ENCODE peak calls at places on chromosomes 2 and 18, in four cellular contexts. One of them, this sample, is unnamed.

GRCh38 chr2:161208527-161209139 is 48.4 kb downstream of the TANK start:
- DNase-seq in A549: peak
- DNase-seq in K562: peak
- DNase-seq in HepG2: peak
- DNase-seq in this sample: peak

GRCh38 chr18:53268455-53268854 is 928.5 kb downstream of the DCC start:
- DNase-seq in HepG2: no peak
- DNase-seq in K562: no peak
- DNase-seq in A549: no peak
- DNase-seq in this sample: no peak

GRCh38 chr2:151053661-151053990 is 208.0 kb downstream of the RBM43 start:
- DNase-seq in K562: no peak
- DNase-seq in A549: no peak
- DNase-seq in HepG2: no peak
- DNase-seq in this sample: no peak

GRCh38 chr2:24497685-24498084 is 6.6 kb downstream of the NCOA1 start:
- DNase-seq in K562: no peak
- DNase-seq in HepG2: no peak
- DNase-seq in A549: no peak
- DNase-seq in this sample: no peak

GRCh38 chr18:31102941-31103340 is 720 bp upstream of the DSC2 start:
- DNase-seq in K562: no peak
- DNase-seq in HepG2: no peak
- DNase-seq in A549: no peak
- DNase-seq in this sample: no peak

GRCh38 chr18:52948878-52949444 is 609.0 kb downstream of the DCC start:
- DNase-seq in K562: no peak
- DNase-seq in A549: no peak
- DNase-seq in HepG2: no peak
- DNase-seq in this sample: no peak

GRCh38 chr2:72035518-72036172 is 112.0 kb downstream of the CYP26B1 start:
- DNase-seq in HepG2: no peak
- DNase-seq in A549: no peak
- DNase-seq in K562: peak
- DNase-seq in this sample: peak

GRCh38 chr2:226791056-226791486 is 8.5 kb downstream of the IRS1 start:
- DNase-seq in K562: no peak
- DNase-seq in A549: no peak
- DNase-seq in HepG2: no peak
- DNase-seq in this sample: peak

GRCh38 chr2:113407446-113408099 is 29.9 kb upstream of the ZNG1B start:
- DNase-seq in HepG2: peak
- DNase-seq in K562: no peak
- DNase-seq in A549: peak
- DNase-seq in this sample: peak

GRCh38 chr2:37005118-37005868 is 39.0 kb upstream of the STRN start:
- DNase-seq in A549: peak
- DNase-seq in HepG2: peak
- DNase-seq in K562: peak
- DNase-seq in this sample: peak

GRCh38 chr2:187051350-187051749 is 202.4 kb upstream of the ZSWIM2 start:
- DNase-seq in A549: no peak
- DNase-seq in HepG2: no peak
- DNase-seq in K562: no peak
- DNase-seq in this sample: no peak

GRCh38 chr18:80192653-80193385 is 54.5 kb downstream of the PARD6G start:
- DNase-seq in HepG2: no peak
- DNase-seq in A549: no peak
- DNase-seq in K562: no peak
- DNase-seq in this sample: no peak

GRCh38 chr2:141534671-141535359 is 596.0 kb downstream of the LRP1B start:
- DNase-seq in K562: no peak
- DNase-seq in A549: no peak
- DNase-seq in HepG2: no peak
- DNase-seq in this sample: no peak

GRCh38 chr18:49249523-49249922 is 210.9 kb downstream of the DYM start:
- DNase-seq in K562: no peak
- DNase-seq in A549: peak
- DNase-seq in HepG2: no peak
- DNase-seq in this sample: peak

GRCh38 chr2:19109521-19109920 is 248.9 kb downstream of the OSR1 start:
- DNase-seq in HepG2: no peak
- DNase-seq in K562: no peak
- DNase-seq in A549: no peak
- DNase-seq in this sample: no peak

GRCh38 chr2:190530211-190530639 is 4.3 kb downstream of the NEMP2 start:
- DNase-seq in HepG2: peak
- DNase-seq in K562: no peak
- DNase-seq in A549: no peak
- DNase-seq in this sample: peak

GRCh38 chr2:207692206-207693065 is 19.0 kb upstream of the CCNYL1 start:
- DNase-seq in HepG2: peak
- DNase-seq in A549: peak
- DNase-seq in K562: peak
- DNase-seq in this sample: peak

GRCh38 chr2:202653890-202654289 is 19.1 kb downstream of the FAM117B start:
- DNase-seq in A549: no peak
- DNase-seq in K562: no peak
- DNase-seq in HepG2: no peak
- DNase-seq in this sample: no peak

GRCh38 chr18:36446059-36446458 is 148.5 kb downstream of the FHOD3 start:
- DNase-seq in HepG2: no peak
- DNase-seq in K562: no peak
- DNase-seq in A549: no peak
- DNase-seq in this sample: peak

GRCh38 chr2:204026294-204026693 is 89.7 kb downstream of the ICOS start:
- DNase-seq in HepG2: no peak
- DNase-seq in A549: no peak
- DNase-seq in K562: peak
- DNase-seq in this sample: no peak

GRCh38 chr2:26451700-26452099 is 26.2 kb downstream of the OTOF start:
- DNase-seq in HepG2: no peak
- DNase-seq in K562: no peak
- DNase-seq in A549: no peak
- DNase-seq in this sample: no peak

GRCh38 chr2:155815275-155815674 is 517.2 kb downstream of the NR4A2 start:
- DNase-seq in HepG2: no peak
- DNase-seq in A549: no peak
- DNase-seq in K562: no peak
- DNase-seq in this sample: no peak

GRCh38 chr2:210054696-210055095 is 52.3 kb downstream of the RPE start:
- DNase-seq in K562: no peak
- DNase-seq in A549: no peak
- DNase-seq in HepG2: no peak
- DNase-seq in this sample: no peak

GRCh38 chr2:236571161-236571560 is 1.5 kb downstream of the ACKR3 start:
- DNase-seq in K562: no peak
- DNase-seq in A549: no peak
- DNase-seq in HepG2: no peak
- DNase-seq in this sample: no peak

GRCh38 chr2:189444322-189444721 is 3.0 kb downstream of the WDR75 start:
- DNase-seq in HepG2: no peak
- DNase-seq in K562: no peak
- DNase-seq in A549: no peak
- DNase-seq in this sample: peak

GRCh38 chr2:118539290-118539689 is 308.2 kb downstream of the EN1 start:
- DNase-seq in HepG2: peak
- DNase-seq in K562: peak
- DNase-seq in A549: peak
- DNase-seq in this sample: peak

GRCh38 chr2:185255566-185255965 is 483.0 kb upstream of the FSIP2 start:
- DNase-seq in HepG2: peak
- DNase-seq in A549: no peak
- DNase-seq in K562: no peak
- DNase-seq in this sample: no peak

GRCh38 chr2:67476808-67477790 is 80.0 kb downstream of the ETAA1 start:
- DNase-seq in K562: peak
- DNase-seq in HepG2: peak
- DNase-seq in A549: peak
- DNase-seq in this sample: peak

GRCh38 chr18:27952741-27953140 is 224.2 kb downstream of the CDH2 start:
- DNase-seq in A549: no peak
- DNase-seq in K562: no peak
- DNase-seq in HepG2: peak
- DNase-seq in this sample: no peak

GRCh38 chr2:133836691-133837090 is 268.4 kb upstream of the NCKAP5 start:
- DNase-seq in K562: no peak
- DNase-seq in HepG2: no peak
- DNase-seq in A549: no peak
- DNase-seq in this sample: peak

GRCh38 chr18:40851014-40851429 is 1104.0 kb upstream of the PIK3C3 start:
- DNase-seq in K562: no peak
- DNase-seq in HepG2: no peak
- DNase-seq in A549: no peak
- DNase-seq in this sample: peak

GRCh38 chr18:25726278-25726677 is 364.1 kb downstream of the SS18 start:
- DNase-seq in K562: no peak
- DNase-seq in HepG2: no peak
- DNase-seq in A549: no peak
- DNase-seq in this sample: peak

GRCh38 chr2:181426687-181427086 is 30.5 kb upstream of the ITGA4 start:
- DNase-seq in HepG2: no peak
- DNase-seq in K562: no peak
- DNase-seq in A549: no peak
- DNase-seq in this sample: no peak

GRCh38 chr18:74183110-74183509 is 34.8 kb downstream of the TIMM21 start:
- DNase-seq in K562: no peak
- DNase-seq in HepG2: no peak
- DNase-seq in A549: no peak
- DNase-seq in this sample: no peak

GRCh38 chr2:181916726-181917377 is 25.3 kb downstream of the ITPRID2 start:
- DNase-seq in HepG2: no peak
- DNase-seq in A549: no peak
- DNase-seq in K562: no peak
- DNase-seq in this sample: peak

GRCh38 chr18:31230495-31230894 is 67.8 kb upstream of the DSC1 start:
- DNase-seq in K562: no peak
- DNase-seq in HepG2: peak
- DNase-seq in A549: peak
- DNase-seq in this sample: peak

DNA sequence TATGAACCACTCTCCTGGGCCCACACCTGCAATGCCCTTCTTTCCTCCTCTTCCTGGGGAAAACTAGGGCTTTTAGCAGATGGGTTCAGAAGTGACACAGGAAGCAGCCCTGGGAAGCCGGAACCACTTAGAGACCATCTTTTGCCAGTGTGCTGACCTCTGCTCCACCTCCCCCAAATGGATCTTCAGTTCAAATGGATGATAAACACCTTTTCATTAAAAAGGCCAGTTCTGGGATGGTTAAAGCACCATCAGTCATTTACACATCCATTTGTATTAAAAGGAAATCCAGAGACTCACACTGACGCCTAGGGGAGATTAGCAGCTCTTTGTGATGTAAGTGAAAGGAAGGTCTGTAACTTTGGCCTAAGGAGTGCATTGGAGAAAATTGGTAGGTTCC is 47.5 kb downstream of the ACTR2 start:
- DNase-seq in K562: no peak
- DNase-seq in HepG2: no peak
- DNase-seq in A549: no peak
- DNase-seq in this sample: no peak
- TF ChIP-seq USF2 in K562: no peak
- TF ChIP-seq USF2 in HepG2: no peak
- TF ChIP-seq USF2 in A549: no peak
- TF ChIP-seq USF2 in this sample: no peak

GRCh38 chr18:3281456-3282400 is 19.8 kb downstream of the MYL12B start:
- DNase-seq in K562: peak
- DNase-seq in A549: peak
- DNase-seq in HepG2: peak
- DNase-seq in this sample: peak
- TF ChIP-seq MAZ in K562: no peak
- TF ChIP-seq MAZ in A549: no peak
- TF ChIP-seq MAZ in HepG2: no peak
- TF ChIP-seq MAZ in this sample: no peak

GRCh38 chr2:69164379-69164778 is 151.4 kb downstream of the ANTXR1 start:
- DNase-seq in A549: no peak
- DNase-seq in HepG2: no peak
- DNase-seq in K562: no peak
- DNase-seq in this sample: peak
- TF ChIP-seq USF2 in A549: no peak
- TF ChIP-seq USF2 in HepG2: no peak
- TF ChIP-seq USF2 in K562: no peak
- TF ChIP-seq USF2 in this sample: no peak

GRCh38 chr18:21444465-21445023 is 156.0 kb downstream of the ESCO1 start:
- DNase-seq in HepG2: peak
- DNase-seq in K562: peak
- DNase-seq in A549: peak
- DNase-seq in this sample: peak
- TF ChIP-seq MAZ in HepG2: no peak
- TF ChIP-seq MAZ in K562: no peak
- TF ChIP-seq MAZ in A549: no peak
- TF ChIP-seq MAZ in this sample: no peak

DNA sequence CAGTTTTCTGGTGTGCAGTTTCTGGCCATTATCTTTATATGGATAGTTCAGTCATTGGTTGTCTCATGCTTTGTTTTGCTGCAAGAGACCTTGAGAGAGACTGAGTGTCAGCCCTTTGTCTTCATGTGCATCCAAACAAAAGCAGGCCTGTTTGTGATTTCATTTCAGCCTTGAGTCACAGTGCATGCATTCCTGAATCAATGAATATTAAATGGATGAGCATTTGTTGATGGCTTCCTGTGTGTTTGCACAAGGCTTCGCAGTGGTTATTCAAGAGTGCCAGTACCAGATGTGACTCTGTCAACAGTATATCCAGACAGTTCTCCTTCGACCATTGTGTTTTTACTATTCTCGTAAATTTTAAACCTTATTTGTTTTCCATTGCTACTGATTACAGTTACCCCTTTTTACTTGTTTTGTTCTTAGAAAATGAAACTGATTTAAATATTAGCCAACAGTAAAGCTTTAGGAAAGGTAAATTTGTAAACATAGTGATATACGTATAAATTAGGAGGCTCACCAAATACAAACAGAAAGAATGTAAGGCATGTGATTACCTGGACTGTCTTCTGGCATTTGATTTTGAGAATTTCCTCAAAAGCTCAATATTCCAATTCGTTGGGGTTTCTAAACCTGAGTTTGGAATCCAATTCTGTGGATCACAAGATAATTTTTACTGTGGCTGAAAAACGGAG is 319.8 kb downstream of the CTNNA2 start:
- DNase-seq in A549: peak
- DNase-seq in K562: no peak
- DNase-seq in HepG2: no peak
- DNase-seq in this sample: no peak
- TF ChIP-seq USF2 in A549: no peak
- TF ChIP-seq USF2 in K562: no peak
- TF ChIP-seq USF2 in HepG2: no peak
- TF ChIP-seq USF2 in this sample: no peak

This sample was measured in IMR-90.